ENCODE peak calls at places on chromosome 6, in seven cellular contexts. P is choroid plexus epithelial cell; H is NCI-H2029 treated with DMSO at 0.1 percent for 48 hours; X is COR-L47; Y is hepatocyte; N is GOT3; M is activated CD4-positive, alpha-beta T cell treated with anti-CD3 and anti-CD28 coated beads, Interleukin-2, amount 50 U/mL, for 4 hours. T is an unnamed sample.

GRCh38 chr6:33962673-33963072 is 158.9 kb upstream of the MLN start:
- DNase-seq in P (no peak), H (no peak), X (no peak), Y (no peak), N (no peak), M (no peak), T (no peak)

GRCh38 chr6:41887355-41887754 is 7.8 kb downstream of the USP49 start:
- DNase-seq in P (no peak), H (no peak), X (no peak), Y (no peak), N (no peak), M (no peak), T (no peak)

GRCh38 chr6:46011241-46012085 is 4.2 kb downstream of the CLIC5 start:
- DNase-seq in P (peak), H (no peak), X (no peak), Y (peak), N (no peak), M (peak), T (no peak)

GRCh38 chr6:38012573-38012972 is 193.0 kb downstream of the ZFAND3 start:
- DNase-seq in P (peak), H (no peak), X (peak), Y (peak), N (no peak), M (no peak), T (no peak)

GRCh38 chr6:21971540-21971939 is 325.3 kb downstream of the PRL start:
- DNase-seq in P (peak), H (no peak), X (no peak), Y (no peak), N (no peak), M (no peak), T (no peak)

GRCh38 chr6:166775923-166776220 is 148.8 kb upstream of the RPS6KA2 start:
- DNase-seq in P (no peak), H (no peak), X (no peak), Y (no peak), N (no peak), M (no peak), T (no peak)

GRCh38 chr6:124924333-124924759 is 37.9 kb upstream of the RNF217 start:
- DNase-seq in P (peak), H (peak), X (no peak), Y (peak), N (no peak), M (no peak), T (peak)

GRCh38 chr6:149995235-149995750 is 30.0 kb downstream of the RAET1L start:
- DNase-seq in P (no peak), H (no peak), X (no peak), Y (no peak), N (no peak), M (no peak), T (no peak)

GRCh38 chr6:128882991-128883571 is at the start of gene LAMA2:
- DNase-seq in P (peak), H (no peak), X (no peak), Y (peak), N (peak), M (no peak), T (no peak)

GRCh38 chr6:143620461-143620860 is 57.3 kb upstream of the PHACTR2 start:
- DNase-seq in P (peak), H (no peak), X (no peak), Y (peak), N (no peak), M (no peak), T (peak)

GRCh38 chr6:111812080-111813038 is 60.9 kb downstream of the FYN start:
- DNase-seq in P (peak), H (no peak), X (no peak), Y (no peak), N (no peak), M (no peak), T (no peak)